ENCODE peak calls at places on chromosomes 4 and X, in nine cellular contexts. O is hippocampal formation; T is retina; C is MM.1S; F is Kasumi-1; P is NCI-H2081; D is germinal center; J is activated naive CD4-positive, alpha-beta T cell; K is endothelial cell. I is an unnamed sample.

GRCh38 chr4:100417565-100417964 is 100.3 kb downstream of the EMCN start:
- DNase-seq in O (no peak), T (peak), C (no peak), F (no peak), P (no peak), D (no peak), J (no peak), K (no peak), I (no peak)

GRCh38 chr4:74501579-74501978 is 56.6 kb downstream of the AREG start:
- DNase-seq in O (no peak), T (no peak), C (no peak), F (no peak), P (no peak), D (no peak), J (no peak), K (no peak), I (no peak)

GRCh38 chrX:23385242-23385641 is 50.6 kb downstream of the PTCHD1 start:
- DNase-seq in O (no peak), T (no peak), C (no peak), F (no peak), P (no peak), D (no peak), J (no peak), K (no peak), I (no peak)

GRCh38 chr4:748461-748860 is 42.8 kb downstream of the PCGF3 start:
- DNase-seq in O (no peak), T (no peak), C (no peak), F (no peak), P (no peak), D (no peak), J (no peak), K (no peak), I (no peak)

GRCh38 chrX:130555341-130555740 is 153.6 kb downstream of the RBMX2 start:
- DNase-seq in O (no peak), T (no peak), C (no peak), F (no peak), P (no peak), D (no peak), J (no peak), K (no peak), I (no peak)

GRCh38 chr4:186150926-186151325 is 40.4 kb upstream of the CYP4V2 start:
- DNase-seq in O (no peak), T (no peak), C (peak), F (no peak), P (no peak), D (no peak), J (no peak), K (no peak), I (no peak)

GRCh38 chrX:72402614-72403013 is 96.9 kb upstream of the CITED1 start:
- DNase-seq in O (no peak), T (no peak), C (no peak), F (no peak), P (no peak), D (no peak), J (no peak), K (no peak), I (no peak)

GRCh38 chr4:112361181-112361791 is 64.1 kb downstream of the ALPK1 start:
- DNase-seq in O (no peak), T (no peak), C (peak), F (no peak), P (no peak), D (no peak), J (no peak), K (no peak), I (no peak)

GRCh38 chrX:17605676-17606075 is 131.6 kb upstream of the SCML1 start:
- DNase-seq in O (no peak), T (no peak), C (no peak), F (no peak), P (no peak), D (no peak), J (no peak), K (no peak), I (no peak)

GRCh38 chr4:169249214-169249973 is 21.4 kb downstream of the SH3RF1 start:
- DNase-seq in O (no peak), T (no peak), C (no peak), F (no peak), P (peak), D (no peak), J (no peak), K (no peak), I (no peak)

GRCh38 chr4:925171-925570 is 6.9 kb downstream of the GAK start:
- DNase-seq in O (no peak), T (no peak), C (no peak), F (no peak), P (no peak), D (no peak), J (no peak), K (no peak), I (no peak)

GRCh38 chrX:29470029-29470428 is 745.3 kb upstream of the MAGEB2 start:
- DNase-seq in O (no peak), T (no peak), C (no peak), F (no peak), P (no peak), D (no peak), J (no peak), K (no peak), I (no peak)

GRCh38 chrX:57951666-57952319 is 41.5 kb upstream of the ZXDA start:
- DNase-seq in O (no peak), T (no peak), C (peak), F (peak), P (no peak), D (no peak), J (no peak), K (no peak), I (no peak)

GRCh38 chr4:184750926-184751584 is 17.2 kb upstream of the CENPU start:
- DNase-seq in O (no peak), T (no peak), C (no peak), F (no peak), P (no peak), D (no peak), J (no peak), K (no peak), I (no peak)

GRCh38 chrX:78886550-78886949 is 58.6 kb upstream of the P2RY10 start:
- DNase-seq in O (no peak), T (no peak), C (peak), F (peak), P (no peak), D (peak), J (no peak), K (no peak), I (no peak)

GRCh38 chr4:173334891-173335754 is 965 bp upstream of the HMGB2 start:
- DNase-seq in O (peak), T (peak), C (peak), F (peak), P (peak), D (peak), J (no peak), K (peak), I (no peak)

GRCh38 chr4:42371306-42372063 is 25.8 kb upstream of the SHISA3 start:
- DNase-seq in O (no peak), T (no peak), C (peak), F (peak), P (peak), D (peak), J (no peak), K (no peak), I (no peak)

GRCh38 chr4:88320780-88321373 is 36.5 kb upstream of the PPM1K start:
- DNase-seq in O (peak), T (no peak), C (peak), F (peak), P (no peak), D (peak), J (no peak), K (no peak), I (no peak)

GRCh38 chr4:47722176-47722575 is 115.7 kb downstream of the CORIN start:
- DNase-seq in O (no peak), T (no peak), C (no peak), F (peak), P (no peak), D (no peak), J (no peak), K (no peak), I (no peak)

GRCh38 chr4:83473966-83474365 is 10.9 kb downstream of the ABRAXAS1 start:
- DNase-seq in O (no peak), T (no peak), C (no peak), F (no peak), P (no peak), D (no peak), J (no peak), K (no peak), I (no peak)

GRCh38 chrX:17294561-17294960 is 80.4 kb upstream of the NHS start:
- DNase-seq in O (no peak), T (no peak), C (no peak), F (no peak), P (no peak), D (no peak), J (no peak), K (no peak), I (no peak)

GRCh38 chr4:151250706-151251105 is 26.3 kb upstream of the PRSS48 start:
- DNase-seq in O (no peak), T (no peak), C (no peak), F (no peak), P (no peak), D (no peak), J (no peak), K (no peak), I (no peak)

GRCh38 chr4:8697826-8698225 is 105.3 kb downstream of the CPZ start:
- DNase-seq in O (no peak), T (no peak), C (no peak), F (no peak), P (no peak), D (no peak), J (no peak), K (no peak), I (no peak)

GRCh38 chrX:38260231-38260630 is 39.6 kb upstream of the SRPX start:
- DNase-seq in O (no peak), T (no peak), C (no peak), F (peak), P (peak), D (peak), J (no peak), K (peak), I (no peak)

GRCh38 chr4:37516057-37516775 is 170.0 kb downstream of the RELL1 start:
- DNase-seq in O (no peak), T (no peak), C (no peak), F (no peak), P (no peak), D (no peak), J (no peak), K (no peak), I (no peak)

GRCh38 chrX:123159403-123159802 is 24.7 kb upstream of the GRIA3 start:
- DNase-seq in O (no peak), T (no peak), C (no peak), F (no peak), P (no peak), D (no peak), J (no peak), K (no peak), I (no peak)

GRCh38 chrX:55340896-55341433 is 76.2 kb upstream of the PAGE3 start:
- DNase-seq in O (no peak), T (no peak), C (no peak), F (no peak), P (no peak), D (no peak), J (no peak), K (no peak), I (no peak)

GRCh38 chrX:81577028-81577427 is 375.1 kb downstream of the SH3BGRL start:
- DNase-seq in O (no peak), T (no peak), C (no peak), F (no peak), P (no peak), D (no peak), J (no peak), K (no peak), I (no peak)

GRCh38 chr4:124279741-124280140 is 432.8 kb downstream of the ANKRD50 start:
- DNase-seq in O (no peak), T (no peak), C (no peak), F (no peak), P (peak), D (no peak), J (no peak), K (no peak), I (no peak)

GRCh38 chrX:97326456-97326855 is 442.7 kb downstream of the RPA4 start:
- DNase-seq in O (no peak), T (peak), C (peak), F (no peak), P (no peak), D (peak), J (no peak), K (no peak), I (no peak)

GRCh38 chrX:31258163-31258562 is 186.3 kb upstream of the FTHL17 start:
- DNase-seq in O (no peak), T (no peak), C (no peak), F (no peak), P (no peak), D (no peak), J (no peak), K (no peak), I (no peak)

GRCh38 chr4:152500798-152501434 is 35.0 kb downstream of the FBXW7 start:
- DNase-seq in O (peak), T (peak), C (peak), F (peak), P (peak), D (peak), J (peak), K (peak), I (peak)

GRCh38 chr4:128315756-128316520 is 28.3 kb upstream of the PGRMC2 start:
- DNase-seq in O (no peak), T (no peak), C (no peak), F (no peak), P (no peak), D (no peak), J (no peak), K (no peak), I (no peak)

GRCh38 chr4:159279084-159279483 is 176.2 kb downstream of the RAPGEF2 start:
- DNase-seq in O (no peak), T (no peak), C (no peak), F (no peak), P (no peak), D (no peak), J (no peak), K (no peak), I (no peak)